ENCODE peak calls at places on chromosomes 11 and 22, in nine cellular contexts. Y is HFF-Myc, L is cardiac muscle cell, V is epithelial cell of esophagus, G is AG09309, T is upper lobe of right lung, B is A549, X is IMR-90, H is choroid plexus epithelial cell. K is an unnamed sample.

GRCh38 chr11:29482510-29482909 is 534.3 kb downstream of the KCNA4 start:
- DNase-seq in Y (no peak), L (no peak), V (no peak), G (no peak), T (no peak), B (no peak), X (no peak), H (no peak), K (peak)

GRCh38 chr22:24516301-24516737 is 21.2 kb downstream of the UPB1 start:
- DNase-seq in Y (no peak), L (peak), V (peak), G (peak), T (no peak), B (peak), X (peak), H (peak), K (peak)

GRCh38 chr11:66904055-66904454 is 47.2 kb downstream of the LRFN4 start:
- DNase-seq in Y (no peak), L (no peak), V (peak), G (no peak), T (no peak), B (peak), X (peak), H (no peak), K (no peak)

GRCh38 chr22:49369726-49370717 is 457.7 kb downstream of the BRD1 start:
- DNase-seq in Y (no peak), L (no peak), V (no peak), G (no peak), T (peak), B (no peak), X (no peak), H (no peak), K (no peak)

GRCh38 chr22:37999640-38000272 is 15.4 kb upstream of the SOX10 start:
- DNase-seq in Y (no peak), L (peak), V (peak), G (no peak), T (no peak), B (peak), X (peak), H (peak), K (no peak)

GRCh38 chr11:23988381-23989006 is 508.4 kb upstream of the LUZP2 start:
- DNase-seq in Y (no peak), L (peak), V (no peak), G (no peak), T (no peak), B (no peak), X (peak), H (peak), K (no peak)

GRCh38 chr11:112128483-112129121 is 35.3 kb downstream of the IL18 start:
- DNase-seq in Y (peak), L (peak), V (peak), G (peak), T (no peak), B (peak), X (peak), H (peak), K (no peak)

GRCh38 chr11:73976451-73977151 is 6.0 kb downstream of the UCP2 start:
- DNase-seq in Y (no peak), L (no peak), V (no peak), G (no peak), T (no peak), B (no peak), X (no peak), H (no peak), K (no peak)

GRCh38 chr11:111382451-111382850 is 3.4 kb upstream of the POU2AF1 start:
- DNase-seq in Y (no peak), L (no peak), V (no peak), G (no peak), T (no peak), B (no peak), X (no peak), H (no peak), K (no peak)

GRCh38 chr11:93744669-93745004 is 3.2 kb downstream of the C11orf54 start:
- DNase-seq in Y (no peak), L (no peak), V (no peak), G (no peak), T (no peak), B (no peak), X (no peak), H (no peak), K (no peak)

GRCh38 chr11:125625225-125625593 is 246 bp downstream of the CHEK1 start:
- DNase-seq in Y (no peak), L (no peak), V (no peak), G (peak), T (no peak), B (no peak), X (no peak), H (no peak), K (no peak)

GRCh38 chr11:91296628-91297027 is 928.0 kb upstream of the FAT3 start:
- DNase-seq in Y (no peak), L (no peak), V (peak), G (no peak), T (no peak), B (no peak), X (peak), H (peak), K (no peak)

GRCh38 chr22:21940521-21940920 is 12.1 kb downstream of the PPM1F start:
- DNase-seq in Y (no peak), L (no peak), V (no peak), G (no peak), T (no peak), B (no peak), X (no peak), H (no peak), K (no peak)

GRCh38 chr22:21941921-21942320 is 10.7 kb downstream of the PPM1F start:
- DNase-seq in Y (no peak), L (no peak), V (no peak), G (no peak), T (no peak), B (no peak), X (no peak), H (no peak), K (no peak)

GRCh38 chr22:21943571-21944448 is 8.8 kb downstream of the PPM1F start:
- DNase-seq in Y (no peak), L (no peak), V (no peak), G (no peak), T (no peak), B (no peak), X (no peak), H (no peak), K (no peak)

GRCh38 chr22:21942939-21943338 is 9.7 kb downstream of the PPM1F start:
- DNase-seq in Y (no peak), L (peak), V (no peak), G (no peak), T (no peak), B (no peak), X (no peak), H (peak), K (no peak)

DNA sequence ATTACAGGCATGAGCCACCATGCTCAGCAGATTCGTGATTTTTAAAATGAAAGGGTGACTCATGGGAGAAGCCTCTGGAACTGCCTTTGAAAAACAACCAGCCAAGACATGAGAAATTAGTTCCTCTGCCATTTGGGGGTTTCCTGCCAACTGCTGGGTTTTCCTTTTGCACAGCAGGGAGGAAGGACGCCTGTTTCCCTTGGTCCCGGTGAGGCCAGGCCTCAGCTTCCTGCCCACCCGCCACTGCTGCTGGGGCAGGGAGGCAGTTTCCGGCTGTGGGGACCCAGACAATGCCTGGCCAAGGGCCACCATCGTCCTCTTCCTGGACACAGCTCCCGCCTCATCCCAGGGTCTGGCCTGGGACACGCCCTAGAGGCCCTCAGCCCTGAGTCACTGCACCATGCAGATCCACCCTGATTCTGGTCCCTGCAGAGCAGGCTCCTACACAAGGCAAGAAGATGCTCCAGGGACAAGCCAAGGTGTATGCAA is 10.2 kb downstream of the PPM1F start:
- DNase-seq in Y (peak), L (peak), V (peak), G (peak), T (peak), B (peak), X (peak), H (peak), K (peak)
- H3K4me3 ChIP-seq in Y (peak), L (no peak), V (no peak), G (no peak), T (no peak), B (no peak), X (no peak), H (no peak), K (no peak)

GRCh38 chr22:44968736-44969135 is 41.1 kb downstream of the PHF21B start:
- DNase-seq in Y (no peak), L (no peak), V (no peak), G (no peak), T (no peak), B (no peak), X (no peak), H (peak), K (no peak)
- TF ChIP-seq CTCF in Y (no peak), L (no peak), V (peak), G (peak), T (no peak), B (no peak), X (no peak), H (peak), K (peak)

GRCh38 chr11:8671651-8672062 is 10.8 kb downstream of the TRIM66 start:
- DNase-seq in Y (peak), L (peak), V (peak), G (no peak), T (no peak), B (no peak), X (peak), H (peak), K (no peak)
- H3K4me3 ChIP-seq in Y (no peak), L (no peak), V (no peak), G (no peak), T (no peak), B (no peak), X (no peak), H (no peak), K (no peak)

GRCh38 chr22:31951201-31952093 is 7.1 kb downstream of the YWHAH start:
- DNase-seq in Y (no peak), L (no peak), V (no peak), G (no peak), T (peak), B (no peak), X (no peak), H (no peak), K (no peak)

GRCh38 chr22:31953251-31953650 is 8.9 kb downstream of the YWHAH start:
- DNase-seq in Y (no peak), L (no peak), V (no peak), G (no peak), T (no peak), B (no peak), X (no peak), H (no peak), K (no peak)

GRCh38 chr22:31950226-31950625 is 5.9 kb downstream of the YWHAH start:
- DNase-seq in Y (no peak), L (no peak), V (no peak), G (no peak), T (no peak), B (no peak), X (no peak), H (no peak), K (no peak)

GRCh38 chr22:31952459-31952858 is 8.1 kb downstream of the YWHAH start:
- DNase-seq in Y (no peak), L (peak), V (peak), G (peak), T (no peak), B (peak), X (peak), H (peak), K (no peak)

GRCh38 chr22:31952094-31952401 is 7.7 kb downstream of the YWHAH start:
- DNase-seq in Y (no peak), L (peak), V (peak), G (no peak), T (no peak), B (no peak), X (no peak), H (peak), K (no peak)
- TF ChIP-seq CTCF in Y (no peak), L (peak), V (no peak), G (no peak), T (no peak), B (no peak), X (peak), H (peak), K (peak)

DNA sequence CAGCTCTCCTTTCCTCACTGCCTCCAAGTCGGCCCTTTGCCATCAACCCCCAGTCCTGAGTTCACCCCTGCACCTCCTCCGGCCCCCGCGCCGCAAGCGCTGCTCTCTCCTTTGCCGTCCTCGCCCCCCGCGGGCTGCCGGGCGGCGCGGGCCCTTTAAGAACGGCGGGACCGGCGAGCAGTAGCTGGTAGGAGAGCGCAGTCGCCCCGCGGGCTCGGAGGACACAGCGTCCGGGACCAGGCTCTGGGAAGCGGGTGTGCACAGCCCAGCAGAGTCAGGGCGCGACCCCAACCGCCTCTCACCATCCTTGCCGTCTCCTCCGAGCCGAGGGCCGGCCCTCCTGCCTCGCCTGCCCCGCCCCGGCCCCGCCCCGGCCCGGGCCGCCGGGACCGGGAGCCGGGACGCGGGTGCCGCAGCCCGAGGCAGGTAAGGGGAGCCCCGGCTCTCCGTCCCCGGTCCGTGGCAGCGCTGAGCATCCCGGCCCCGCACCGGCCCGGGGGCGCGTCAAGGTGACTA is at the start of gene ABCG4:
- DNase-seq in Y (no peak), L (no peak), V (no peak), G (no peak), T (no peak), B (no peak), X (no peak), H (peak), K (no peak)
- H3K4me3 ChIP-seq in Y (peak), L (peak), V (peak), G (peak), T (peak), B (peak), X (peak), H (peak), K (peak)